ENCODE peak calls at places on chromosomes 5 and 9, in four cellular contexts. D, G, K and C are unnamed samples.

GRCh38 chr9:95089916-95090791 is 227.4 kb downstream of the FANCC start:
- DNase-seq in K (no peak), G (no peak), D (no peak), C (no peak)

GRCh38 chr5:76391014-76391413 is 12.1 kb upstream of the IQGAP2 start:
- DNase-seq in G (no peak), K (no peak), D (no peak), C (no peak)

GRCh38 chr5:142618125-142618524 is 67.8 kb downstream of the FGF1 start:
- DNase-seq in D (no peak), K (no peak), G (no peak), C (peak)

GRCh38 chr9:37903581-37903830 is 421 bp downstream of the SLC25A51 start:
- DNase-seq in G (no peak), K (no peak), D (no peak), C (no peak)

GRCh38 chr5:25448190-25448621 is 803.4 kb upstream of the CDH10 start:
- DNase-seq in G (no peak), K (no peak), D (no peak), C (no peak)

GRCh38 chr9:98087420-98088354 is 31.2 kb downstream of the NANS start:
- DNase-seq in G (peak), K (peak), D (no peak), C (no peak)

GRCh38 chr5:87074934-87075541 is 192.6 kb upstream of the RASA1 start:
- DNase-seq in K (peak), D (peak), G (no peak), C (no peak)

GRCh38 chr5:2519153-2519552 is 232.3 kb downstream of the IRX2 start:
- DNase-seq in D (no peak), G (no peak), K (no peak), C (no peak)

GRCh38 chr5:112192886-112193285 is 226.2 kb downstream of the EPB41L4A start:
- DNase-seq in K (no peak), G (no peak), D (no peak), C (no peak)

GRCh38 chr5:171573021-171573420 is 153.6 kb downstream of the FGF18 start:
- DNase-seq in K (no peak), G (no peak), D (no peak), C (no peak)

GRCh38 chr9:18296702-18297531 is 177.0 kb upstream of the ADAMTSL1 start:
- DNase-seq in K (no peak), G (no peak), D (no peak), C (no peak)

GRCh38 chr9:76390656-76391055 is 3.6 kb downstream of the RFK start:
- DNase-seq in K (no peak), G (no peak), D (no peak), C (no peak)

GRCh38 chr5:68074048-68074632 is 141.4 kb upstream of the PIK3R1 start:
- DNase-seq in K (no peak), G (peak), D (no peak), C (no peak)

GRCh38 chr5:163585206-163585605 is 79.8 kb downstream of the MAT2B start:
- DNase-seq in K (no peak), G (no peak), D (no peak), C (peak)

GRCh38 chr5:96718635-96719077 is 56.5 kb downstream of the CAST start:
- DNase-seq in K (no peak), G (peak), D (no peak), C (no peak)

GRCh38 chr5:78295035-78295961 is 800 bp upstream of the AP3B1 start:
- DNase-seq in D (peak), G (peak), K (peak), C (no peak)

GRCh38 chr9:6214903-6215302 is 704 bp upstream of the IL33 start:
- DNase-seq in K (no peak), D (no peak), G (no peak), C (no peak)

GRCh38 chr5:138900281-138900965 is 25.3 kb upstream of the LRRTM2 start:
- DNase-seq in G (no peak), K (no peak), D (no peak), C (peak)

GRCh38 chr5:9440517-9440916 is 105.4 kb downstream of the SEMA5A start:
- DNase-seq in D (no peak), K (no peak), G (no peak), C (no peak)

GRCh38 chr5:82422751-82423181 is 144.6 kb upstream of the RPS23 start:
- DNase-seq in G (peak), K (no peak), D (no peak), C (no peak)

GRCh38 chr5:133941456-133942196 is 26.8 kb downstream of the C5orf15 start:
- DNase-seq in D (no peak), K (no peak), G (no peak), C (no peak)

GRCh38 chr5:139638090-139638735 is 9.9 kb upstream of the CXXC5 start:
- DNase-seq in G (peak), K (peak), D (peak), C (no peak)